ENCODE peak calls at places on chromosomes 13 and 19, in ten cellular contexts. Q, S, F, P, L, H, X, Y, Z and R are unnamed samples.
A peak's percentile ranks its signal among the peaks of the same experiment; 100 is the strongest.

GRCh38 chr13:45086484-45086883 is 33.8 kb upstream of the GTF2F2 start:
- DNase-seq in Q (no peak), S (no peak), F (no peak), P (no peak), L (no peak), H (no peak), X (no peak), Y (no peak), Z (no peak), R (no peak)

GRCh38 chr13:30789360-30789862 is 54.1 kb downstream of the ALOX5AP start:
- DNase-seq in Q (no peak), S (no peak), F (no peak), P (no peak), L (no peak), H (no peak), X (no peak), Y (no peak), Z (no peak), R (no peak)

GRCh38 chr19:41872775-41873647 is 4.1 kb upstream of the CD79A start:
- DNase-seq in Q (no peak), S (peak; percentile 87), F (peak; percentile 65), P (peak; percentile 59), L (no peak), H (peak; percentile 88), X (peak; percentile 85), Y (peak; percentile 94), Z (peak; percentile 72), R (peak; percentile 94)

GRCh38 chr19:4709440-4710280 is 14.0 kb downstream of the DPP9 start:
- DNase-seq in Q (no peak), S (no peak), F (no peak), P (no peak), L (no peak), H (peak; percentile 81), X (no peak), Y (no peak), Z (no peak), R (no peak)

GRCh38 chr13:114119196-114119595 is 13.2 kb downstream of the RASA3 start:
- DNase-seq in Q (no peak), S (no peak), F (no peak), P (no peak), L (no peak), H (no peak), X (no peak), Y (peak; percentile 48), Z (peak; percentile 65), R (no peak)

GRCh38 chr13:106522898-106523525 is 12.4 kb downstream of the EFNB2 start:
- DNase-seq in Q (no peak), S (peak; percentile 39), F (no peak), P (no peak), L (no peak), H (no peak), X (no peak), Y (no peak), Z (no peak), R (no peak)

GRCh38 chr19:47853003-47853402 is 6.0 kb upstream of the TPRX2 start:
- DNase-seq in Q (no peak), S (no peak), F (no peak), P (no peak), L (no peak), H (no peak), X (no peak), Y (no peak), Z (no peak), R (no peak)

GRCh38 chr13:99404005-99404755 is 97.0 kb upstream of the GPR183 start:
- DNase-seq in Q (no peak), S (no peak), F (no peak), P (peak; percentile 29), L (no peak), H (no peak), X (no peak), Y (no peak), Z (no peak), R (no peak)

GRCh38 chr19:21128901-21129698 is 12.7 kb upstream of the ZNF431 start:
- DNase-seq in Q (no peak), S (no peak), F (no peak), P (no peak), L (no peak), H (no peak), X (peak; percentile 76), Y (no peak), Z (no peak), R (no peak)

GRCh38 chr13:113996912-113997745 is 23.3 kb upstream of the C13orf46 start:
- DNase-seq in Q (no peak), S (no peak), F (no peak), P (no peak), L (no peak), H (no peak), X (no peak), Y (no peak), Z (no peak), R (peak; percentile 37)

GRCh38 chr13:24264976-24265375 is 44.4 kb upstream of the C1QTNF9 start:
- DNase-seq in Q (no peak), S (peak; percentile 51), F (no peak), P (no peak), L (no peak), H (no peak), X (no peak), Y (no peak), Z (no peak), R (no peak)

GRCh38 chr13:76225815-76226489 is 589.8 kb downstream of the LMO7 start:
- DNase-seq in Q (no peak), S (no peak), F (peak; percentile 65), P (no peak), L (no peak), H (no peak), X (no peak), Y (no peak), Z (no peak), R (no peak)

GRCh38 chr19:42626181-42626580 is 31.5 kb upstream of the CEACAM8 start:
- DNase-seq in Q (no peak), S (no peak), F (no peak), P (no peak), L (no peak), H (no peak), X (no peak), Y (no peak), Z (no peak), R (no peak)

GRCh38 chr19:3604987-3605343 is 1.7 kb downstream of the TBXA2R start:
- DNase-seq in Q (no peak), S (no peak), F (peak; percentile 59), P (no peak), L (peak; percentile 11), H (no peak), X (no peak), Y (no peak), Z (no peak), R (no peak)

GRCh38 chr19:6765738-6766356 is 1.4 kb downstream of the SH2D3A start:
- DNase-seq in Q (no peak), S (peak; percentile 95), F (no peak), P (no peak), L (no peak), H (peak; percentile 97), X (no peak), Y (peak; percentile 44), Z (no peak), R (peak; percentile 92)

GRCh38 chr19:16019691-16020448 is 56.4 kb upstream of the TPM4 start:
- DNase-seq in Q (no peak), S (no peak), F (peak; percentile 63), P (no peak), L (no peak), H (no peak), X (no peak), Y (no peak), Z (peak; percentile 13), R (no peak)

GRCh38 chr13:67619987-67620386 is 389.9 kb upstream of the PCDH9 start:
- DNase-seq in Q (no peak), S (no peak), F (no peak), P (no peak), L (no peak), H (no peak), X (no peak), Y (peak; percentile 10), Z (no peak), R (no peak)

GRCh38 chr19:32104465-32105235 is 240.8 kb upstream of the ZNF507 start:
- DNase-seq in Q (no peak), S (peak; percentile 16), F (no peak), P (no peak), L (no peak), H (no peak), X (peak; percentile 20), Y (peak; percentile 24), Z (no peak), R (no peak)
- TF ChIP-seq CTCF in Q (no peak), S (no peak), F (no peak), P (no peak), L (no peak), H (no peak), X (no peak), Y (no peak), Z (no peak), R (no peak)

GRCh38 chr19:12733369-12733896 is 1.1 kb downstream of the TRIR start:
- DNase-seq in Q (no peak), S (no peak), F (no peak), P (no peak), L (no peak), H (no peak), X (peak; percentile 81), Y (peak; percentile 36), Z (peak; percentile 76), R (no peak)
- TF ChIP-seq EP300 in Q (no peak), S (no peak), F (no peak), P (no peak), L (no peak), H (no peak), X (no peak), Y (no peak), Z (no peak), R (no peak)

GRCh38 chr13:26111797-26112196 is 60.0 kb upstream of the SHISA2 start:
- DNase-seq in Q (no peak), S (no peak), F (no peak), P (no peak), L (no peak), H (no peak), X (no peak), Y (no peak), Z (no peak), R (no peak)

GRCh38 chr13:26117620-26118019 is 65.8 kb upstream of the SHISA2 start:
- DNase-seq in Q (no peak), S (no peak), F (no peak), P (no peak), L (no peak), H (no peak), X (no peak), Y (no peak), Z (no peak), R (no peak)

DNA sequence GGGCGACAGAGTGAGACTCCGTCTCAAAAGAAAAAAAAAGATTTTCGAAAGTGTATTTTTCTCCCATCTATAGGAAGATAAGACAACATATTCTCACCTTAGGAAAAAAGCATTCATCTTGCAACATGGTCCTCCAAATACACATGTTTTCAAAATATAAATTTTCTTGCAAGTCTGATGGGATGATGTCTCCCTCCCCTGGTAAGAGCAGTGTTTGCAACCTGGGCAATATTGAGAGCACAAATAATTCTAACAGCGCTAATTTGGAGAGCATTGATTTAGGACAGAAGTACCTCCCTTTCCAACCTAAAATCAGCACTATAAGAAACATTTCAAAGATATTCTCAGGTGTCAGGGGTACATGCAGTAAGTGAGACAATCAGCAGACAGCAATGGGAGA is 61.0 kb upstream of the SHISA2 start:
- DNase-seq in Q (no peak), S (no peak), F (no peak), P (no peak), L (no peak), H (no peak), X (peak; percentile 5), Y (peak; percentile 10), Z (no peak), R (no peak)
- TF ChIP-seq CTCF in Q (no peak), S (no peak), F (no peak), P (no peak), L (no peak), H (no peak), X (peak; percentile 32), Y (no peak), Z (peak; percentile 27), R (no peak)

GRCh38 chr19:29505034-29505824 is 20.6 kb upstream of the VSTM2B start:
- DNase-seq in Q (no peak), S (no peak), F (peak; percentile 65), P (peak; percentile 25), L (no peak), H (no peak), X (no peak), Y (no peak), Z (no peak), R (peak; percentile 54)
- TF ChIP-seq EP300 in Q (no peak), S (no peak), F (no peak), P (no peak), L (no peak), H (no peak), X (no peak), Y (no peak), Z (no peak), R (no peak)